ENCODE peak calls at places on chromosomes 5 and 9, in six cellular contexts. M is mesothelial cell of epicardium, D is GM23338, H is NCI-H524, B is lower lobe of right lung, C is skeletal muscle cell. I is an unnamed sample.

GRCh38 chr9:116232425-116233159 is 79.0 kb downstream of the PAPPA start:
- DNase-seq in M (no peak), D (no peak), H (no peak), B (no peak), C (no peak), I (no peak)

GRCh38 chr5:14397717-14398116 is 183.9 kb upstream of the OTULINL start:
- DNase-seq in M (no peak), D (no peak), H (no peak), B (no peak), C (peak), I (no peak)

GRCh38 chr5:144333336-144333920 is 162.8 kb downstream of the KCTD16 start:
- DNase-seq in M (no peak), D (no peak), H (no peak), B (no peak), C (no peak), I (no peak)

GRCh38 chr9:12702160-12702758 is 9.1 kb downstream of the TYRP1 start:
- DNase-seq in M (no peak), D (peak), H (peak), B (peak), C (no peak), I (peak)

GRCh38 chr5:125412051-125412560 is 665.7 kb upstream of the ZNF608 start:
- DNase-seq in M (no peak), D (peak), H (peak), B (no peak), C (no peak), I (peak)

GRCh38 chr5:75654693-75655315 is 43.6 kb downstream of the ANKDD1B start:
- DNase-seq in M (no peak), D (no peak), H (no peak), B (no peak), C (no peak), I (no peak)

GRCh38 chr9:125784286-125785049 is 37.3 kb downstream of the PBX3 start:
- DNase-seq in M (no peak), D (no peak), H (no peak), B (no peak), C (no peak), I (no peak)

GRCh38 chr5:150140830-150141229 is 14.8 kb downstream of the PDGFRB start:
- DNase-seq in M (no peak), D (no peak), H (no peak), B (no peak), C (peak), I (no peak)

GRCh38 chr9:132670816-132671371 is 630 bp downstream of the GTF3C4 start:
- DNase-seq in M (no peak), D (peak), H (peak), B (no peak), C (no peak), I (peak)

GRCh38 chr5:102617857-102618187 is 119.0 kb upstream of the SLCO6A1 start:
- DNase-seq in M (no peak), D (no peak), H (no peak), B (no peak), C (peak), I (no peak)

GRCh38 chr5:178249191-178249989 is 16.8 kb upstream of the PHYKPL start:
- DNase-seq in M (no peak), D (no peak), H (no peak), B (no peak), C (peak), I (no peak)

GRCh38 chr9:130186839-130187522 is 14.8 kb downstream of the NCS1 start:
- DNase-seq in M (no peak), D (peak), H (no peak), B (peak), C (no peak), I (no peak)

GRCh38 chr5:7348168-7348802 is 47.7 kb upstream of the ADCY2 start:
- DNase-seq in M (no peak), D (peak), H (peak), B (no peak), C (no peak), I (no peak)

GRCh38 chr5:62093981-62094380 is 212.0 kb upstream of the KIF2A start:
- DNase-seq in M (no peak), D (peak), H (peak), B (no peak), C (no peak), I (peak)

GRCh38 chr9:84898188-84898587 is 228.7 kb downstream of the NTRK2 start:
- DNase-seq in M (no peak), D (no peak), H (no peak), B (no peak), C (no peak), I (no peak)

GRCh38 chr5:132500244-132500930 is 9.8 kb upstream of the IRF1 start:
- DNase-seq in M (no peak), D (no peak), H (no peak), B (no peak), C (no peak), I (no peak)

GRCh38 chr5:148858547-148858946 is 32.1 kb downstream of the ADRB2 start:
- DNase-seq in M (no peak), D (no peak), H (no peak), B (no peak), C (no peak), I (no peak)

GRCh38 chr9:108156270-108156998 is 666.9 kb upstream of the KLF4 start:
- DNase-seq in M (no peak), D (no peak), H (no peak), B (no peak), C (no peak), I (no peak)

GRCh38 chr5:96321371-96321770 is 111.7 kb downstream of the PCSK1 start:
- DNase-seq in M (no peak), D (no peak), H (no peak), B (no peak), C (no peak), I (no peak)